ENCODE peak calls at places on chromosomes 1 and 21, in six cellular contexts. One of them, this sample, is unnamed.

GRCh38 chr1:18175530-18176377 is 68.2 kb downstream of the IGSF21 start:
- DNase-seq in dorsolateral prefrontal cortex: no peak
- DNase-seq in psoas muscle: no peak
- DNase-seq in GM23338: peak; percentile 59
- DNase-seq in endothelial cell of umbilical vein: no peak
- DNase-seq in heart right ventricle: peak; percentile 56
- DNase-seq in this sample: no peak

GRCh38 chr1:168319691-168320090 is 39.0 kb downstream of the TBX19 start:
- DNase-seq in GM23338: peak; percentile 62
- DNase-seq in psoas muscle: no peak
- DNase-seq in endothelial cell of umbilical vein: peak; percentile 55
- DNase-seq in dorsolateral prefrontal cortex: no peak
- DNase-seq in heart right ventricle: no peak
- DNase-seq in this sample: no peak

GRCh38 chr1:77282866-77283539 is 1.2 kb downstream of the AK5 start:
- DNase-seq in dorsolateral prefrontal cortex: peak; percentile 31
- DNase-seq in heart right ventricle: no peak
- DNase-seq in GM23338: peak; percentile 85
- DNase-seq in endothelial cell of umbilical vein: peak; percentile 34
- DNase-seq in psoas muscle: no peak
- DNase-seq in this sample: peak; percentile 63

GRCh38 chr21:29166853-29167252 is 36.4 kb downstream of the MAP3K7CL start:
- DNase-seq in heart right ventricle: no peak
- DNase-seq in GM23338: no peak
- DNase-seq in endothelial cell of umbilical vein: no peak
- DNase-seq in psoas muscle: no peak
- DNase-seq in dorsolateral prefrontal cortex: no peak
- DNase-seq in this sample: no peak

GRCh38 chr1:18948048-18948912 is 8.2 kb downstream of the IFFO2 start:
- DNase-seq in GM23338: no peak
- DNase-seq in endothelial cell of umbilical vein: no peak
- DNase-seq in heart right ventricle: no peak
- DNase-seq in psoas muscle: no peak
- DNase-seq in dorsolateral prefrontal cortex: no peak
- DNase-seq in this sample: peak; percentile 89

GRCh38 chr1:112674986-112675727 is 698 bp downstream of the MOV10 start:
- DNase-seq in endothelial cell of umbilical vein: peak; percentile 60
- DNase-seq in GM23338: peak; percentile 82
- DNase-seq in heart right ventricle: peak; percentile 46
- DNase-seq in dorsolateral prefrontal cortex: peak; percentile 30
- DNase-seq in psoas muscle: peak; percentile 74
- DNase-seq in this sample: peak; percentile 90

GRCh38 chr1:20279507-20279906 is 11.2 kb upstream of the VWA5B1 start:
- DNase-seq in heart right ventricle: no peak
- DNase-seq in psoas muscle: no peak
- DNase-seq in GM23338: no peak
- DNase-seq in endothelial cell of umbilical vein: no peak
- DNase-seq in dorsolateral prefrontal cortex: no peak
- DNase-seq in this sample: no peak

GRCh38 chr1:9884805-9885204 is 25.3 kb downstream of the CTNNBIP1 start:
- DNase-seq in psoas muscle: peak; percentile 35
- DNase-seq in heart right ventricle: no peak
- DNase-seq in dorsolateral prefrontal cortex: no peak
- DNase-seq in GM23338: no peak
- DNase-seq in endothelial cell of umbilical vein: no peak
- DNase-seq in this sample: no peak

GRCh38 chr1:189775343-189775742 is 702.3 kb downstream of the BRINP3 start:
- DNase-seq in heart right ventricle: no peak
- DNase-seq in endothelial cell of umbilical vein: peak; percentile 3
- DNase-seq in psoas muscle: no peak
- DNase-seq in GM23338: no peak
- DNase-seq in dorsolateral prefrontal cortex: no peak
- DNase-seq in this sample: no peak

GRCh38 chr1:111481387-111482221 is 7.8 kb downstream of the C1orf162 start:
- DNase-seq in psoas muscle: peak; percentile 86
- DNase-seq in endothelial cell of umbilical vein: peak; percentile 62
- DNase-seq in heart right ventricle: peak; percentile 86
- DNase-seq in GM23338: peak; percentile 84
- DNase-seq in dorsolateral prefrontal cortex: peak; percentile 74
- DNase-seq in this sample: peak; percentile 93

GRCh38 chr1:25568834-25569598 is 25.6 kb downstream of the LDLRAP1 start:
- DNase-seq in dorsolateral prefrontal cortex: no peak
- DNase-seq in psoas muscle: peak; percentile 74
- DNase-seq in heart right ventricle: no peak
- DNase-seq in GM23338: no peak
- DNase-seq in endothelial cell of umbilical vein: no peak
- DNase-seq in this sample: no peak

GRCh38 chr1:84889437-84889836 is 3.6 kb downstream of the LPAR3 start:
- DNase-seq in endothelial cell of umbilical vein: no peak
- DNase-seq in psoas muscle: no peak
- DNase-seq in heart right ventricle: no peak
- DNase-seq in GM23338: no peak
- DNase-seq in dorsolateral prefrontal cortex: no peak
- DNase-seq in this sample: no peak

GRCh38 chr1:11918779-11919519 is 7.3 kb downstream of the KIAA2013 start:
- DNase-seq in GM23338: no peak
- DNase-seq in dorsolateral prefrontal cortex: no peak
- DNase-seq in psoas muscle: peak; percentile 94
- DNase-seq in endothelial cell of umbilical vein: no peak
- DNase-seq in heart right ventricle: peak; percentile 78
- DNase-seq in this sample: no peak

GRCh38 chr1:197924516-197925123 is 7.4 kb downstream of the LHX9 start:
- DNase-seq in endothelial cell of umbilical vein: peak; percentile 58
- DNase-seq in psoas muscle: no peak
- DNase-seq in GM23338: peak; percentile 82
- DNase-seq in heart right ventricle: peak; percentile 27
- DNase-seq in dorsolateral prefrontal cortex: no peak
- DNase-seq in this sample: no peak

GRCh38 chr1:77686784-77687518 is 4.5 kb upstream of the ZZZ3 start:
- DNase-seq in heart right ventricle: no peak
- DNase-seq in dorsolateral prefrontal cortex: no peak
- DNase-seq in GM23338: peak; percentile 85
- DNase-seq in endothelial cell of umbilical vein: no peak
- DNase-seq in psoas muscle: no peak
- DNase-seq in this sample: peak; percentile 75

GRCh38 chr1:152623203-152623844 is 421 bp upstream of the LCE3A start:
- DNase-seq in psoas muscle: peak; percentile 45
- DNase-seq in GM23338: peak; percentile 89
- DNase-seq in heart right ventricle: no peak
- DNase-seq in dorsolateral prefrontal cortex: no peak
- DNase-seq in endothelial cell of umbilical vein: no peak
- DNase-seq in this sample: no peak

GRCh38 chr1:7329868-7330615 is 441.1 kb upstream of the VAMP3 start:
- DNase-seq in psoas muscle: no peak
- DNase-seq in GM23338: no peak
- DNase-seq in dorsolateral prefrontal cortex: no peak
- DNase-seq in heart right ventricle: no peak
- DNase-seq in endothelial cell of umbilical vein: no peak
- DNase-seq in this sample: no peak

GRCh38 chr1:46653405-46653853 is 14.7 kb downstream of the ATPAF1 start:
- DNase-seq in endothelial cell of umbilical vein: no peak
- DNase-seq in GM23338: no peak
- DNase-seq in dorsolateral prefrontal cortex: no peak
- DNase-seq in psoas muscle: no peak
- DNase-seq in heart right ventricle: no peak
- DNase-seq in this sample: no peak

DNA sequence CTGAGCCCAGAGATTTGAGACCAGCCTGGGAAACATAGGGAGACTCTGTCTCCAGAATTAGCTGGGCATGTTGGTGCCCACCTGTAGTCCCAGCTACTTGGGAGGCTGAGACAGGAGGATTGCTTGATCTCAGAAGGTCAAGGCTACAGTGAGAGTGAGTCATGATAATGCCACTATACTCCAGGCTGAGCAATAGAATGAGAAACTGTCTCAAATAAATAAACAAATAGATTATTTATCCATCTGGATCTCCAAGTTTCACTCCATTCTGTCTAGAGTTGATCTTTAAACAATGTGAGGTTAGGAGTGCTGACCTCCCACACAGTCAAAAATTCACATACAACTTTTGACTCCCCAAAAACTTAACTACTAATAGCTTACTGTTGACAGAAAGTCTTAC is 106.8 kb upstream of the PALMD start:
- DNase-seq in dorsolateral prefrontal cortex: no peak
- DNase-seq in psoas muscle: no peak
- DNase-seq in endothelial cell of umbilical vein: no peak
- DNase-seq in heart right ventricle: no peak
- DNase-seq in GM23338: no peak
- DNase-seq in this sample: no peak
- H3K27ac ChIP-seq in dorsolateral prefrontal cortex: no peak overlapping the region
- H3K27ac ChIP-seq in psoas muscle: no peak overlapping the region
- H3K27ac ChIP-seq in endothelial cell of umbilical vein: no peak overlapping the region
- H3K27ac ChIP-seq in heart right ventricle: no peak overlapping the region
- H3K27ac ChIP-seq in GM23338: no peak overlapping the region
- H3K27ac ChIP-seq in this sample: no peak overlapping the region

GRCh38 chr1:180229483-180230415 is at the start of gene LHX4:
- DNase-seq in dorsolateral prefrontal cortex: no peak
- DNase-seq in endothelial cell of umbilical vein: peak; percentile 26
- DNase-seq in GM23338: peak; percentile 84
- DNase-seq in psoas muscle: no peak
- DNase-seq in heart right ventricle: no peak
- DNase-seq in this sample: no peak

GRCh38 chr1:180231506-180232420 is 1.7 kb downstream of the LHX4 start:
- DNase-seq in dorsolateral prefrontal cortex: no peak
- DNase-seq in GM23338: peak; percentile 85
- DNase-seq in psoas muscle: no peak
- DNase-seq in endothelial cell of umbilical vein: peak; percentile 29
- DNase-seq in heart right ventricle: no peak
- DNase-seq in this sample: no peak

GRCh38 chr1:180230791-180231505 is 884 bp downstream of the LHX4 start:
- DNase-seq in psoas muscle: no peak
- DNase-seq in GM23338: peak; percentile 91
- DNase-seq in endothelial cell of umbilical vein: peak; percentile 34
- DNase-seq in heart right ventricle: no peak
- DNase-seq in dorsolateral prefrontal cortex: no peak
- DNase-seq in this sample: no peak

GRCh38 chr1:180228648-180229482 is 1.2 kb upstream of the LHX4 start:
- DNase-seq in endothelial cell of umbilical vein: no peak
- DNase-seq in heart right ventricle: no peak
- DNase-seq in dorsolateral prefrontal cortex: no peak
- DNase-seq in psoas muscle: no peak
- DNase-seq in GM23338: peak; percentile 55
- DNase-seq in this sample: no peak

GRCh38 chr1:180230416-180230790 is 339 bp downstream of the LHX4 start:
- DNase-seq in GM23338: peak; percentile 63
- DNase-seq in dorsolateral prefrontal cortex: no peak
- DNase-seq in heart right ventricle: no peak
- DNase-seq in endothelial cell of umbilical vein: no peak
- DNase-seq in psoas muscle: no peak
- DNase-seq in this sample: no peak
- H3K4me3 ChIP-seq in GM23338: peak overlapping the region; percentile 85
- H3K4me3 ChIP-seq in dorsolateral prefrontal cortex: peak overlapping the region; percentile 42
- H3K4me3 ChIP-seq in heart right ventricle: peak overlapping the region; percentile 47
- H3K4me3 ChIP-seq in endothelial cell of umbilical vein: peak overlapping the region; percentile 67
- H3K4me3 ChIP-seq in psoas muscle: peak overlapping the region; percentile 76
- H3K4me3 ChIP-seq in this sample: peak overlapping the region; percentile 74

GRCh38 chr1:183596500-183596899 is 6.2 kb upstream of the NCF2 start:
- DNase-seq in endothelial cell of umbilical vein: no peak
- DNase-seq in GM23338: no peak
- DNase-seq in dorsolateral prefrontal cortex: no peak
- DNase-seq in heart right ventricle: no peak
- DNase-seq in psoas muscle: no peak
- DNase-seq in this sample: no peak
- H3K27ac ChIP-seq in endothelial cell of umbilical vein: no peak overlapping the region
- H3K27ac ChIP-seq in GM23338: no peak overlapping the region
- H3K27ac ChIP-seq in dorsolateral prefrontal cortex: no peak overlapping the region
- H3K27ac ChIP-seq in heart right ventricle: no peak overlapping the region
- H3K27ac ChIP-seq in psoas muscle: no peak overlapping the region
- H3K27ac ChIP-seq in this sample: no peak overlapping the region

GRCh38 chr1:170284016-170284415 is 138.3 kb downstream of the NTMT2 start:
- DNase-seq in dorsolateral prefrontal cortex: no peak
- DNase-seq in endothelial cell of umbilical vein: no peak
- DNase-seq in GM23338: no peak
- DNase-seq in heart right ventricle: no peak
- DNase-seq in psoas muscle: no peak
- DNase-seq in this sample: no peak

GRCh38 chr1:170284425-170284824 is 138.7 kb downstream of the NTMT2 start:
- DNase-seq in heart right ventricle: no peak
- DNase-seq in psoas muscle: no peak
- DNase-seq in endothelial cell of umbilical vein: no peak
- DNase-seq in dorsolateral prefrontal cortex: no peak
- DNase-seq in GM23338: no peak
- DNase-seq in this sample: no peak

GRCh38 chr1:170290226-170290625 is 144.5 kb downstream of the NTMT2 start:
- DNase-seq in heart right ventricle: no peak
- DNase-seq in endothelial cell of umbilical vein: no peak
- DNase-seq in GM23338: no peak
- DNase-seq in dorsolateral prefrontal cortex: no peak
- DNase-seq in psoas muscle: no peak
- DNase-seq in this sample: no peak

GRCh38 chr1:170288155-170288554 is 142.4 kb downstream of the NTMT2 start:
- DNase-seq in dorsolateral prefrontal cortex: no peak
- DNase-seq in GM23338: peak; percentile 56
- DNase-seq in psoas muscle: no peak
- DNase-seq in endothelial cell of umbilical vein: no peak
- DNase-seq in heart right ventricle: no peak
- DNase-seq in this sample: no peak

GRCh38 chr1:170285027-170285426 is 139.3 kb downstream of the NTMT2 start:
- DNase-seq in endothelial cell of umbilical vein: no peak
- DNase-seq in dorsolateral prefrontal cortex: no peak
- DNase-seq in heart right ventricle: no peak
- DNase-seq in psoas muscle: no peak
- DNase-seq in GM23338: peak; percentile 37
- DNase-seq in this sample: no peak
- H3K4me3 ChIP-seq in endothelial cell of umbilical vein: no peak overlapping the region
- H3K4me3 ChIP-seq in dorsolateral prefrontal cortex: no peak overlapping the region
- H3K4me3 ChIP-seq in heart right ventricle: no peak overlapping the region
- H3K4me3 ChIP-seq in psoas muscle: no peak overlapping the region
- H3K4me3 ChIP-seq in GM23338: no peak overlapping the region
- H3K4me3 ChIP-seq in this sample: no peak overlapping the region

DNA sequence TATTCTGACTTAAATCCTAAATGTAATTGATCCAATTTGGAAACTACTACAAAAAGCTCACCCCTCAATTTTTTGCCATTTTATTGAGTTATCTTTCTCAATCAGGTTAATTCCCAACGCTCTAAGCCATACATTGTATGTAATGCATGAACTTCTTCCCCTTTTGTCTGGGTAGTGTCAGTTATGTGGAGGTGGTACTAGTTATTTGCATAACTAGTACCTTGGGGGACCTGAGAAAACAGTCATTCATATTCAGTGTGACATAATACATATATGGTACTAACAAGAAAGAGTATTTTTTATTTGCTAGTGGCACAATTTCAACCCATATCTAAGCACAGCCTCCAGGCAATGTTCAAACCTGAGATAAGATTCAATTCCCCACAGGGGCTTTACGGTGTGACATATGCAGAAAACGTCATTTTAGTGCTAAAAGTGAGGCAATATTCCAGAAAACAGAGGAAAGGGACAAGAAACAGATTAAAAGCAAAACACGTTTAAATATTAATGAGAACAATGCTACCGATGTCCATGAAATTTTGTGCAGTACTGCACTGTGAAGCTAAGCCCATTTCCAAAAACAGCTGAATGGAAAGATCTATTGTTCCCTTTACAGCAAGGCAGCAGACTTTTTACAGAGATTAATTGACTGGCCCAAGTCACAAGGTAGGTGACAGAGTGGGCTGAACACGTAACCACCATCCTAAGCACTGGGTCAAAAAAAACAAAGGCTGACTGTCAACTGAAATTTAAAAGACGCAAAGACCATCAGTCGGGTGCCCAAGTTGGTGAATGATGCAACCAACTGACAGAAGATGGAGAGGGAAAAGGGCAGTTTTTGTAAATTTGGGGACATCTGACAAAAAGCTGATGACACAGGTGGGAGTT is 1.4 kb downstream of the HLCS start:
- DNase-seq in endothelial cell of umbilical vein: no peak
- DNase-seq in psoas muscle: no peak
- DNase-seq in heart right ventricle: no peak
- DNase-seq in GM23338: no peak
- DNase-seq in dorsolateral prefrontal cortex: no peak
- DNase-seq in this sample: no peak
- H3K27ac ChIP-seq in endothelial cell of umbilical vein: no peak overlapping the region
- H3K27ac ChIP-seq in psoas muscle: no peak overlapping the region
- H3K27ac ChIP-seq in heart right ventricle: no peak overlapping the region
- H3K27ac ChIP-seq in GM23338: no peak overlapping the region
- H3K27ac ChIP-seq in dorsolateral prefrontal cortex: no peak overlapping the region
- H3K27ac ChIP-seq in this sample: no peak overlapping the region